ENCODE peak calls at places on chromosomes 1 and 21, in ten cellular contexts. G is Caco-2, K is GM13977, T is GM12865, B is ascending aorta, O is astrocyte of the spinal cord, V is AG04450, P is brain microvascular endothelial cell, H is pancreas, I is epithelial cell of proximal tubule. R is an unnamed sample.
A peak's percentile ranks its signal among the peaks of the same experiment; 100 is the strongest.

GRCh38 chr1:20373286-20373685 is 82.6 kb downstream of the VWA5B1 start:
- DNase-seq in G (no peak), K (no peak), T (no peak), B (no peak), O (no peak), V (no peak), P (no peak), H (no peak), I (no peak), R (no peak)

GRCh38 chr1:211352985-211353515 is 26.4 kb downstream of the TRAF5 start:
- DNase-seq in G (peak; percentile 72), K (peak; percentile 69), T (peak; percentile 78), B (no peak), O (no peak), V (no peak), P (no peak), H (no peak), I (no peak), R (no peak)

GRCh38 chr1:103941086-103941485 is 191.4 kb downstream of the AMY1C start:
- DNase-seq in G (no peak), K (no peak), T (no peak), B (no peak), O (no peak), V (no peak), P (no peak), H (no peak), I (no peak), R (no peak)

GRCh38 chr1:208027861-208028260 is 116.9 kb upstream of the CD34 start:
- DNase-seq in G (no peak), K (no peak), T (no peak), B (no peak), O (no peak), V (no peak), P (no peak), H (no peak), I (no peak), R (no peak)

GRCh38 chr21:43645414-43645891 is 13.8 kb downstream of the HSF2BP start:
- DNase-seq in G (peak; percentile 77), K (peak; percentile 61), T (peak; percentile 76), B (no peak), O (peak; percentile 86), V (peak; percentile 42), P (peak; percentile 84), H (no peak), I (no peak), R (no peak)

GRCh38 chr1:212457740-212458338 is 25.1 kb downstream of the NENF start:
- DNase-seq in G (peak; percentile 72), K (peak; percentile 73), T (peak; percentile 73), B (no peak), O (peak; percentile 66), V (no peak), P (peak; percentile 45), H (no peak), I (no peak), R (no peak)

GRCh38 chr1:112625696-112626095 is 6.1 kb downstream of the CAPZA1 start:
- DNase-seq in G (no peak), K (no peak), T (no peak), B (no peak), O (no peak), V (no peak), P (peak; percentile 35), H (no peak), I (no peak), R (no peak)

GRCh38 chr1:71908871-71909390 is 373.4 kb downstream of the NEGR1 start:
- DNase-seq in G (no peak), K (no peak), T (no peak), B (no peak), O (peak; percentile 4), V (no peak), P (no peak), H (no peak), I (no peak), R (no peak)

GRCh38 chr1:24283326-24284155 is 35.6 kb upstream of the GRHL3 start:
- DNase-seq in G (no peak), K (no peak), T (no peak), B (no peak), O (peak; percentile 85), V (no peak), P (peak; percentile 70), H (no peak), I (no peak), R (no peak)

GRCh38 chr1:53176452-53177344 is 19.9 kb upstream of the CPT2 start:
- DNase-seq in G (peak; percentile 36), K (no peak), T (no peak), B (no peak), O (no peak), V (no peak), P (no peak), H (peak; percentile 51), I (no peak), R (peak; percentile 44)

GRCh38 chr21:40043423-40043822 is 176.2 kb downstream of the PCP4 start:
- DNase-seq in G (no peak), K (no peak), T (no peak), B (no peak), O (no peak), V (no peak), P (no peak), H (no peak), I (no peak), R (no peak)

GRCh38 chr1:157771666-157772425 is 5.1 kb downstream of the FCRL2 start:
- DNase-seq in G (no peak), K (no peak), T (no peak), B (no peak), O (no peak), V (no peak), P (no peak), H (no peak), I (no peak), R (no peak)

GRCh38 chr1:84116558-84116957 is 27.5 kb upstream of the PRKACB start:
- DNase-seq in G (no peak), K (no peak), T (no peak), B (no peak), O (no peak), V (no peak), P (no peak), H (no peak), I (no peak), R (no peak)

GRCh38 chr1:215360786-215361185 is 206.3 kb upstream of the KCTD3 start:
- DNase-seq in G (no peak), K (no peak), T (peak; percentile 4), B (no peak), O (peak; percentile 51), V (no peak), P (no peak), H (no peak), I (no peak), R (no peak)

GRCh38 chr21:16837319-16837718 is 675.5 kb upstream of the CXADR start:
- DNase-seq in G (no peak), K (no peak), T (no peak), B (no peak), O (peak; percentile 33), V (no peak), P (no peak), H (no peak), I (no peak), R (no peak)

GRCh38 chr1:101357444-101357986 is 120.7 kb downstream of the S1PR1 start:
- DNase-seq in G (peak; percentile 69), K (peak; percentile 77), T (peak; percentile 91), B (no peak), O (peak; percentile 81), V (peak; percentile 58), P (peak; percentile 87), H (peak; percentile 46), I (peak; percentile 23), R (no peak)

GRCh38 chr1:94803517-94804441 is 16.4 kb upstream of the SLC44A3 start:
- DNase-seq in G (no peak), K (no peak), T (no peak), B (no peak), O (no peak), V (no peak), P (no peak), H (peak; percentile 27), I (no peak), R (no peak)

GRCh38 chr1:215393476-215393875 is 173.6 kb upstream of the KCTD3 start:
- DNase-seq in G (no peak), K (no peak), T (no peak), B (no peak), O (no peak), V (no peak), P (no peak), H (no peak), I (no peak), R (no peak)

GRCh38 chr1:58620259-58620658 is 43.2 kb upstream of the TACSTD2 start:
- DNase-seq in G (peak; percentile 84), K (no peak), T (no peak), B (no peak), O (no peak), V (no peak), P (no peak), H (peak; percentile 66), I (no peak), R (no peak)

DNA sequence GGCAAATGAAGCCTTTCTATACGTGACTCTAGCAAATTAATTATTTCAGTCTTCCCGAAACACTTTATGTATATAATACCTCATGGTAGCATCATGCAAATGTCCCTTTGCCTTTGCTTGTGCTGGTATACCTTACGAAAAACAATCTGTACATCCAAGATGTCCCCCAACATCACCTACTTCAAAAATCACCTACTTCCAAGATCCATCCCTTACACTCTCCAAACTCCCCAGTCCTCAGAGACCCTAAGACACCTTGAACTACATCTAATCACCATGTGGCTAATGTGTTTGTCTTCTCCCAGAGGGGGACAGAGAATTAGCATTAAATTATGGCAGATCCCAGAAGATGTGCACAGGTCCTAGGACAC is 46.5 kb upstream of the CRNN start:
- DNase-seq in G (no peak), K (no peak), T (no peak), B (no peak), O (no peak), V (no peak), P (no peak), H (no peak), I (no peak), R (no peak)
- TF ChIP-seq CTCF in G (peak; percentile 7), K (peak; percentile 5), T (no peak), B (no peak), O (no peak), V (no peak), P (no peak), H (no peak), I (no peak), R (peak; percentile 0)

GRCh38 chr1:231093158-231093922 is 53.3 kb upstream of the FAM89A start:
- DNase-seq in G (peak; percentile 44), K (no peak), T (no peak), B (no peak), O (peak; percentile 11), V (no peak), P (no peak), H (no peak), I (no peak), R (no peak)
- TF ChIP-seq CTCF in G (no peak), K (no peak), T (no peak), B (no peak), O (peak; percentile 33), V (no peak), P (peak; percentile 58), H (no peak), I (peak; percentile 47), R (peak; percentile 32)

GRCh38 chr1:14140800-14141526 is 441.0 kb downstream of the PRDM2 start:
- DNase-seq in G (no peak), K (no peak), T (no peak), B (no peak), O (no peak), V (no peak), P (no peak), H (no peak), I (no peak), R (peak; percentile 72)
- TF ChIP-seq CTCF in G (no peak), K (no peak), T (no peak), B (no peak), O (no peak), V (no peak), P (no peak), H (no peak), I (no peak), R (peak; percentile 16)

GRCh38 chr21:15249285-15249993 is 184.6 kb upstream of the NRIP1 start:
- DNase-seq in G (no peak), K (no peak), T (no peak), B (no peak), O (peak; percentile 59), V (no peak), P (no peak), H (no peak), I (no peak), R (no peak)
- TF ChIP-seq CTCF in G (no peak), K (no peak), T (no peak), B (no peak), O (no peak), V (no peak), P (no peak), H (no peak), I (no peak), R (no peak)